ENCODE peak calls at places on chromosomes 11 and 22, in five cellular contexts. Z, R, D, M and X are unnamed samples. For H3K27me3, the result is how much of the 10 kb centered on the place peaks cover.

GRCh38 chr22:49969751-49970527 is 9.4 kb downstream of the PIM3 start:
- DNase-seq in Z (peak), R (no peak), D (no peak), M (no peak), X (peak)

GRCh38 chr22:47064016-47064415 is 301.6 kb downstream of the TBC1D22A start:
- DNase-seq in Z (peak), R (no peak), D (no peak), M (no peak), X (no peak)

GRCh38 chr11:36453678-36454077 is 56.4 kb downstream of the TRAF6 start:
- DNase-seq in Z (no peak), R (no peak), D (peak), M (no peak), X (no peak)

GRCh38 chr11:19060629-19061028 is at the start of gene MRGPRX2:
- DNase-seq in Z (no peak), R (no peak), D (no peak), M (no peak), X (no peak)

GRCh38 chr11:66720223-66720898 is 8.7 kb downstream of the SPTBN2 start:
- DNase-seq in Z (peak), R (peak), D (peak), M (peak), X (no peak)

GRCh38 chr11:61587541-61587941 is 6.7 kb upstream of the SYT7 start:
- DNase-seq in Z (peak), R (peak), D (no peak), M (no peak), X (no peak)

GRCh38 chr11:721913-722811 is 16.1 kb downstream of the EPS8L2 start:
- DNase-seq in Z (peak), R (peak), D (no peak), M (no peak), X (no peak)

GRCh38 chr11:36014906-36015305 is 71.0 kb downstream of the LDLRAD3 start:
- DNase-seq in Z (no peak), R (no peak), D (no peak), M (no peak), X (no peak)

GRCh38 chr22:36368359-36368983 is 19.3 kb downstream of the MYH9 start:
- DNase-seq in Z (peak), R (peak), D (peak), M (no peak), X (no peak)

GRCh38 chr11:61962213-61963015 is 5.0 kb downstream of the FTH1 start:
- DNase-seq in Z (peak), R (peak), D (no peak), M (no peak), X (no peak)

GRCh38 chr22:30609260-30610185 is 2.5 kb downstream of the TCN2 start:
- DNase-seq in Z (peak), R (peak), D (peak), M (no peak), X (no peak)

GRCh38 chr22:42356547-42356946 is 75.7 kb downstream of the NFAM1 start:
- DNase-seq in Z (no peak), R (no peak), D (no peak), M (no peak), X (no peak)

GRCh38 chr11:44623716-44624491 is 58.4 kb downstream of the CD82 start:
- DNase-seq in Z (peak), R (no peak), D (no peak), M (no peak), X (peak)

GRCh38 chr11:75771646-75772410 is 3.2 kb downstream of the DGAT2 start:
- DNase-seq in Z (no peak), R (no peak), D (peak), M (no peak), X (peak)

GRCh38 chr11:60204922-60205321 is 22.0 kb upstream of the MS4A6A start:
- DNase-seq in Z (no peak), R (no peak), D (no peak), M (no peak), X (no peak)

GRCh38 chr22:42388130-42388797 is 43.9 kb downstream of the NFAM1 start:
- DNase-seq in Z (peak), R (peak), D (peak), M (no peak), X (no peak)

GRCh38 chr11:126799974-126800373 is 200.6 kb downstream of the KIRREL3 start:
- DNase-seq in Z (no peak), R (no peak), D (no peak), M (no peak), X (no peak)

GRCh38 chr11:126063510-126063858 is 818 bp upstream of the CDON start:
- DNase-seq in Z (no peak), R (no peak), D (no peak), M (no peak), X (no peak)

GRCh38 chr11:112085822-112086421 is 634 bp downstream of the TIMM8B start:
- DNase-seq in Z (no peak), R (peak), D (peak), M (no peak), X (no peak)

GRCh38 chr11:11845066-11845465 is 3.3 kb downstream of the USP47 start:
- DNase-seq in Z (no peak), R (peak), D (peak), M (peak), X (no peak)

GRCh38 chr22:26428515-26429457 is at the start of gene ASPHD2:
- DNase-seq in Z (peak), R (peak), D (peak), M (no peak), X (no peak)

GRCh38 chr11:19453893-19454292 is 213.1 kb upstream of the E2F8 start:
- DNase-seq in Z (no peak), R (no peak), D (peak), M (no peak), X (peak)

GRCh38 chr22:23184764-23185113 is 4.4 kb downstream of the BCR start:
- DNase-seq in Z (peak), R (no peak), D (no peak), M (no peak), X (no peak)

GRCh38 chr11:69588270-69588669 is 52.7 kb upstream of the CCND1 start:
- DNase-seq in Z (no peak), R (peak), D (peak), M (peak), X (no peak)

GRCh38 chr11:78812513-78813293 is 238.0 kb upstream of the NARS2 start:
- DNase-seq in Z (peak), R (peak), D (no peak), M (no peak), X (no peak)

GRCh38 chr11:19199037-19199436 is 2.7 kb downstream of the CSRP3 start:
- DNase-seq in Z (no peak), R (no peak), D (no peak), M (no peak), X (no peak)

GRCh38 chr11:109026891-109027489 is 362.1 kb downstream of the DDX10 start:
- DNase-seq in Z (no peak), R (no peak), D (no peak), M (no peak), X (no peak)

GRCh38 chr22:38398609-38399401 is 56.2 kb downstream of the KCNJ4 start:
- DNase-seq in Z (peak), R (peak), D (peak), M (no peak), X (peak)

GRCh38 chr11:74927496-74927895 is 21.4 kb downstream of the XRRA1 start:
- DNase-seq in Z (no peak), R (no peak), D (no peak), M (no peak), X (no peak)

GRCh38 chr11:103395612-103396011 is 286.4 kb downstream of the DYNC2H1 start:
- DNase-seq in Z (no peak), R (peak), D (peak), M (no peak), X (no peak)

GRCh38 chr11:47148903-47149535 is 27.7 kb downstream of the ARFGAP2 start:
- DNase-seq in Z (no peak), R (no peak), D (no peak), M (no peak), X (no peak)

GRCh38 chr11:73838443-73839122 is 38.1 kb downstream of the COA4 start:
- DNase-seq in Z (peak), R (peak), D (peak), M (no peak), X (no peak)

GRCh38 chr11:126132319-126132718 is 69.7 kb upstream of the CDON start:
- DNase-seq in Z (peak), R (no peak), D (peak), M (peak), X (no peak)

GRCh38 chr22:46263208-46263575 is at the start of gene PKDREJ:
- DNase-seq in Z (no peak), R (no peak), D (no peak), M (no peak), X (no peak)

GRCh38 chr11:74784234-74784633 is 35.6 kb downstream of the RNF169 start:
- DNase-seq in Z (no peak), R (no peak), D (no peak), M (no peak), X (no peak)

GRCh38 chr11:115498354-115498753 is 5.9 kb downstream of the CADM1 start:
- DNase-seq in Z (no peak), R (no peak), D (no peak), M (no peak), X (no peak)

GRCh38 chr11:2462986-2463765 is 18.4 kb downstream of the KCNQ1 start:
- DNase-seq in Z (peak), R (no peak), D (no peak), M (peak), X (no peak)

GRCh38 chr11:11450744-11451362 is 97.8 kb upstream of the CSNK2A3 start:
- DNase-seq in Z (no peak), R (no peak), D (peak), M (peak), X (no peak)

GRCh38 chr11:14519692-14520085 is 497 bp downstream of the PSMA1 start:
- DNase-seq in Z (no peak), R (no peak), D (no peak), M (no peak), X (no peak)

DNA sequence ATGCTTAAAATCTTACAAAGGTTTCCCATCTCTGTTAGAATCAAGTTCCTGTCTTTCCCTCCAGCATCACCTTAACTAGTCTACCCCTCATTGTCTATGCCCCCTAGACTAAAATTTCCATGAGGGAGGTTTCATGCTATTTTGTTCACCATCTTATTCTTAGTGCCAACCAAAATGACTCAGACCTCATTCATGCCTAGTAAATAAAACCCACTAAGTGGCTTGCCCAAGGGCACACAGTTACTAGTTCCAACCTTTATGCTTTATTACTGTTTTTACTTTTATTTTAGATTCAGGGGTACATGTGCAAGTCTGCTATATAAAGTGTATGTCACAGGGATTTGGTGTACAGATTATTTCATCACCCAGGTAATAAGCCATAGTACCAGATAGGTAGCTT is 469.1 kb upstream of the FAT3 start:
- DNase-seq in Z (no peak), R (no peak), D (no peak), M (no peak), X (no peak)
- H3K27me3 ChIP-seq in Z (under half), R (under half), D (under half), M (under half), X (under half)

GRCh38 chr11:117618273-117618672 is 178.7 kb downstream of the DSCAML1 start:
- DNase-seq in Z (no peak), R (no peak), D (no peak), M (no peak), X (no peak)
- H3K27me3 ChIP-seq in Z (under half), R (under half), D (under half), M (under half), X (under half)

GRCh38 chr11:32432565-32433248 is 2.6 kb downstream of the WT1 start:
- DNase-seq in Z (peak), R (peak), D (no peak), M (no peak), X (no peak)
- H3K27me3 ChIP-seq in Z (half or more), R (half or more), D (half or more), M (under half), X (under half)

GRCh38 chr22:37388538-37388937 is 38.7 kb downstream of the ELFN2 start:
- DNase-seq in Z (no peak), R (no peak), D (no peak), M (no peak), X (no peak)
- H3K27me3 ChIP-seq in Z (under half), R (under half), D (under half), M (under half), X (under half)

GRCh38 chr11:43578346-43579170 is 102.0 kb upstream of the HSD17B12 start:
- DNase-seq in Z (peak), R (peak), D (peak), M (no peak), X (no peak)

GRCh38 chr11:43579171-43579918 is 101.2 kb upstream of the HSD17B12 start:
- DNase-seq in Z (peak), R (peak), D (peak), M (no peak), X (no peak)

GRCh38 chr11:43576834-43577521 is 103.6 kb upstream of the HSD17B12 start:
- DNase-seq in Z (peak), R (peak), D (no peak), M (peak), X (no peak)

GRCh38 chr11:43575931-43576833 is 104.4 kb upstream of the HSD17B12 start:
- DNase-seq in Z (no peak), R (no peak), D (no peak), M (no peak), X (no peak)

GRCh38 chr11:43577566-43578264 is 102.8 kb upstream of the HSD17B12 start:
- DNase-seq in Z (no peak), R (no peak), D (no peak), M (no peak), X (no peak)
- H3K27me3 ChIP-seq in Z (half or more), R (half or more), D (half or more), M (under half), X (under half)

DNA sequence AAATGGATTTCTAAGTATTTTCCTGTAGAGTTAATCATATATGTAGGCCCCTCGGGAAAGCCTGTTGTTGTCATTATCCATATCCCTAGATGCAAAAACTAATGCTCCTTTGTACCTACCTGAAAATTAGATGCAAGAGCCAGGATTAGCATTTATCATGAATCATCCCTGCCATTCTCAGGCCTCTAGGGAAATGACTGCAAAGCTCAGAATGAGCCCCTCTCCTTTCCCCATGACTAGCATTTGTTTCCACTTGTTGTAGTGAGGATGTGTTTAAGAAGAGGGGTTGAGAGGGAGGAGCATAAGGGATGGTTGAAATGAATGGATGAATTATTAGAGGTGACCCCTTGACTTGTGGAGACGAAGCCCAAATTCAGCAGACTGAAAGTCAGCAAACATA is 537.9 kb downstream of the NTM start:
- DNase-seq in Z (no peak), R (no peak), D (no peak), M (no peak), X (no peak)
- H3K27me3 ChIP-seq in Z (under half), R (under half), D (under half), M (under half), X (under half)

GRCh38 chr11:34473603-34474169 is 35.0 kb downstream of the CAT start:
- DNase-seq in Z (no peak), R (no peak), D (no peak), M (no peak), X (no peak)

GRCh38 chr11:34478845-34479663 is 34.5 kb downstream of the ELF5 start:
- DNase-seq in Z (no peak), R (no peak), D (no peak), M (no peak), X (no peak)

GRCh38 chr11:34480339-34480738 is 33.3 kb downstream of the ELF5 start:
- DNase-seq in Z (no peak), R (no peak), D (peak), M (no peak), X (no peak)

GRCh38 chr11:34476853-34477252 is 36.7 kb downstream of the ELF5 start:
- DNase-seq in Z (no peak), R (no peak), D (no peak), M (no peak), X (no peak)

DNA sequence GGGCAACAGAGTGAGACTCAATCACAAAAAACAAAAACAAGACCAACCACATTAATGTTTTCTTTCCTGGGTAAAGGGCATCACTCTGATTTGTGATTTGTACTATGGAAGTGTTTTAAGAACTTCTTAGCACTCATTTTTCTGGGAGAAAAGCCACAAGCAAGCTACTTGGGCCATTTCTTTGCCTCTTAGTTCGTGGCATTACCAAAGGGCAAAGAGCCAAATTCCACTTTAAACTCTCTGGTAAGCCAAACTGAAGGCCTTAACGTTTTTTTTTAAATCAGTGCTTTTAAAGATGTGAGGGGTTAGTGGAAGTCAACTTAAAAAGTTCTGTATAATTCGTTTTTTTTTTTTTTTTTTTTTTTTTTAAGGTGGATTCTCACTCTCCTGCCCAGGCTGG is 36.9 kb downstream of the CAT start:
- DNase-seq in Z (no peak), R (no peak), D (no peak), M (no peak), X (no peak)
- H3K27me3 ChIP-seq in Z (under half), R (under half), D (under half), M (under half), X (under half)

GRCh38 chr11:72641900-72642814 is 32.1 kb downstream of the PDE2A start:
- DNase-seq in Z (peak), R (peak), D (peak), M (no peak), X (no peak)

GRCh38 chr11:72637926-72638325 is 36.3 kb downstream of the PDE2A start:
- DNase-seq in Z (no peak), R (no peak), D (no peak), M (no peak), X (no peak)

GRCh38 chr11:72641522-72641899 is 32.7 kb downstream of the PDE2A start:
- DNase-seq in Z (no peak), R (no peak), D (no peak), M (no peak), X (no peak)

GRCh38 chr11:72637198-72637597 is 37.0 kb downstream of the PDE2A start:
- DNase-seq in Z (no peak), R (no peak), D (no peak), M (peak), X (no peak)

DNA sequence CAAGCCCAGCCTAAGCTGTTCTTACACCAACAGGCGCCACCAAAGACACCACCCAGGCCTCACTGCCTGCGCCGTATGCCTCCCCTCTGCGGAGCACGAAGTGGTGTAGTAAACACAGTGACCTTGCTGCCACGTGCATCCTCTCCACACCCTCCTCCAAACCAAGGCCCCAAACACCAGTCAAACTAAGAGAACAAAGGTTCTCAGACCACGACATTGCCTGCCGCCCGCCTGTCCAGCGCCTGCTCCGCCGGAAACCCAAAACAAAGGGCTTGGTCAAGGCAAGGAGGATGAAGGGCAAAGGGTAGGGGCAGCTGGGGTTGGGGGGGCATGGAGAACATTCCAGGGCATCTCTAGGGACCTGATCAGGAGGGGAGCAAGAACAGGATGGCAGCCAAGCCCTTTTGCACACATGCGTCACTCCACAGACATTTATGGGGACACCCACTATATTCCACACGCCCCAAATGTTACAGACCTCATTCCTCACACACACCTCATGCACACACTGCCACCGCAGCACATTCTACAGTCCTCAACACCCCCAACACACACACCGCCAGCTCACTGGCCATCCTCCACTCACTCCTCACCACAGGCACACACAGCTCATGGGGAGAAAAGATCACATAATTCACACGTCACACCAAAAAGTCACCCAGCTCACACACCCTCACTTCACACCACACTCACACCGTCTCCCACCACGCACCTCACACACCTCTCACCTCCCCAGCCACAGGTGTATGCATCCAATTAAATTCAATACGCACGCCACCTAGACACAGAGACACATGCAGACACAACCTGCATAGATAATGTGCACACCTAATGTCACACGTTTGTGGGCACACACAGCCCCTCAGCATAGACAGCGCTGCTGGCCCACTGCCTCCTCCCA is 34.5 kb downstream of the PDE2A start:
- DNase-seq in Z (no peak), R (no peak), D (no peak), M (no peak), X (no peak)
- H3K27me3 ChIP-seq in Z (under half), R (under half), D (under half), M (under half), X (under half)

GRCh38 chr11:121901853-121902252 is 214.2 kb downstream of the BLID start:
- DNase-seq in Z (no peak), R (no peak), D (no peak), M (no peak), X (no peak)
- H3K27me3 ChIP-seq in Z (under half), R (under half), D (under half), M (under half), X (under half)